ENCODE peak calls at places on chromosome 7, in nine cellular contexts. Q is brain microvascular endothelial cell; V is left ventricle myocardium inferior; H is A673; X is cardiac muscle cell; L is ovary; F is astrocyte; W is effector memory CD4-positive, alpha-beta T cell; G is DND-41. M is an unnamed sample.
A peak's percentile ranks its signal among the peaks of the same experiment; 100 is the strongest.

GRCh38 chr7:101625076-101625914 is 3.8 kb downstream of the MYL10 start:
- DNase-seq in F (peak; percentile 37), W (no peak), X (peak; percentile 43), L (no peak), H (peak; percentile 79), V (no peak), G (no peak), Q (peak; percentile 35), M (no peak)

GRCh38 chr7:48188776-48189520 is 17.7 kb downstream of the ABCA13 start:
- DNase-seq in W (no peak), L (no peak), X (peak; percentile 21), V (no peak), Q (peak; percentile 49), G (no peak), F (peak; percentile 47), H (peak; percentile 42), M (no peak)

GRCh38 chr7:44970521-44971051 is 8.2 kb downstream of the MYO1G start:
- DNase-seq in W (no peak), H (no peak), F (no peak), X (no peak), Q (no peak), L (no peak), G (no peak), V (no peak), M (peak; percentile 48)

GRCh38 chr7:96993980-96994379 is 11.4 kb upstream of the DLX6 start:
- DNase-seq in Q (no peak), F (no peak), W (no peak), X (no peak), L (no peak), H (no peak), V (no peak), G (no peak), M (no peak)

GRCh38 chr7:94277236-94277635 is 117.5 kb upstream of the COL1A2 start:
- DNase-seq in Q (peak; percentile 53), H (no peak), G (no peak), L (no peak), F (no peak), X (peak; percentile 70), V (no peak), W (no peak), M (no peak)

GRCh38 chr7:76369011-76369410 is 10.2 kb upstream of the YWHAG start:
- DNase-seq in W (no peak), F (no peak), G (no peak), V (no peak), L (no peak), H (no peak), Q (no peak), X (no peak), M (no peak)

GRCh38 chr7:82805527-82805960 is 357.1 kb downstream of the PCLO start:
- DNase-seq in X (peak; percentile 89), F (peak; percentile 94), L (no peak), V (no peak), W (no peak), Q (peak; percentile 77), G (no peak), H (peak; percentile 95), M (no peak)

GRCh38 chr7:37706807-37707206 is 23.2 kb downstream of the GPR141 start:
- DNase-seq in F (no peak), H (no peak), L (no peak), Q (no peak), W (no peak), X (no peak), V (no peak), G (no peak), M (no peak)

GRCh38 chr7:106604303-106604918 is 56.5 kb downstream of the CCDC71L start:
- DNase-seq in F (no peak), G (peak; percentile 52), X (no peak), W (peak; percentile 5), V (no peak), H (no peak), Q (no peak), L (no peak), M (no peak)

GRCh38 chr7:42236266-42237161 is 495 bp downstream of the GLI3 start:
- DNase-seq in G (peak; percentile 79), Q (peak; percentile 63), F (peak; percentile 54), V (peak; percentile 49), H (peak; percentile 84), W (no peak), X (peak; percentile 79), L (peak; percentile 84), M (peak; percentile 73)

GRCh38 chr7:113267271-113267670 is 148.9 kb upstream of the SMIM30 start:
- DNase-seq in H (no peak), L (no peak), W (no peak), V (no peak), Q (no peak), F (no peak), X (no peak), G (no peak), M (no peak)

GRCh38 chr7:1555813-1556540 is at the start of gene TMEM184A:
- DNase-seq in X (no peak), G (peak; percentile 37), L (no peak), H (no peak), Q (no peak), F (no peak), V (no peak), W (no peak), M (peak; percentile 67)

GRCh38 chr7:42763137-42763551 is 148.7 kb downstream of the C7orf25 start:
- DNase-seq in W (no peak), H (no peak), F (no peak), G (peak; percentile 28), L (no peak), V (no peak), Q (no peak), X (no peak), M (no peak)

GRCh38 chr7:27181176-27181520 is 3.9 kb downstream of the HOXA11 start:
- DNase-seq in Q (no peak), V (no peak), W (no peak), L (no peak), X (no peak), H (no peak), F (no peak), G (no peak), M (no peak)

GRCh38 chr7:90717286-90718060 is 121.4 kb downstream of the CDK14 start:
- DNase-seq in X (peak; percentile 70), Q (peak; percentile 52), V (no peak), H (no peak), G (no peak), L (no peak), W (no peak), F (peak; percentile 60), M (no peak)

GRCh38 chr7:5094641-5095040 is 49.0 kb downstream of the RBAK start:
- DNase-seq in X (no peak), V (no peak), G (no peak), H (no peak), F (no peak), W (no peak), Q (no peak), L (no peak), M (no peak)

GRCh38 chr7:116337800-116338199 is 127.5 kb downstream of the TES start:
- DNase-seq in H (no peak), G (no peak), L (no peak), F (no peak), Q (no peak), W (no peak), V (no peak), X (no peak), M (no peak)

GRCh38 chr7:106609416-106609815 is 51.5 kb downstream of the CCDC71L start:
- DNase-seq in L (no peak), V (no peak), W (no peak), F (peak; percentile 85), Q (peak; percentile 83), G (no peak), X (peak; percentile 91), H (peak; percentile 53), M (no peak)

GRCh38 chr7:73446716-73447115 is 13.1 kb downstream of the FZD9 start:
- DNase-seq in L (no peak), F (no peak), G (no peak), V (no peak), Q (no peak), X (peak; percentile 28), W (no peak), H (no peak), M (no peak)
- H3K36me3 ChIP-seq in L (no peaks in the 10 kb centered on the region), F (peaks cover 81% of the 10 kb centered on the region), G (peaks cover 100% of the 10 kb centered on the region), V (peaks cover 97% of the 10 kb centered on the region), Q (peaks cover 88% of the 10 kb centered on the region), X (peaks cover 78% of the 10 kb centered on the region), W (peaks cover 93% of the 10 kb centered on the region), H (peaks cover 98% of the 10 kb centered on the region), M (peaks cover 97% of the 10 kb centered on the region)

GRCh38 chr7:150511039-150511438 is 3.6 kb upstream of the GIMAP7 start:
- DNase-seq in H (no peak), L (no peak), G (no peak), W (no peak), F (no peak), V (no peak), X (no peak), Q (no peak), M (no peak)

GRCh38 chr7:150502519-150502918 is 12.2 kb upstream of the GIMAP7 start:
- DNase-seq in Q (no peak), G (peak; percentile 64), H (no peak), W (no peak), V (no peak), F (no peak), X (no peak), L (no peak), M (no peak)

GRCh38 chr7:150503581-150503980 is 11.1 kb upstream of the GIMAP7 start:
- DNase-seq in L (no peak), H (no peak), V (no peak), X (no peak), G (no peak), W (no peak), Q (no peak), F (no peak), M (no peak)

GRCh38 chr7:150503155-150503554 is 11.5 kb upstream of the GIMAP7 start:
- DNase-seq in V (no peak), F (no peak), X (no peak), W (no peak), Q (no peak), H (no peak), L (no peak), G (no peak), M (no peak)

GRCh38 chr7:150507947-150508602 is 6.6 kb upstream of the GIMAP7 start:
- DNase-seq in H (no peak), V (no peak), G (no peak), Q (no peak), F (no peak), L (no peak), W (no peak), X (no peak), M (no peak)
- H3K4me3 ChIP-seq in H (no peak overlapping the region), V (no peak overlapping the region), G (no peak overlapping the region), Q (no peak overlapping the region), F (no peak overlapping the region), L (no peak overlapping the region), W (no peak overlapping the region), X (no peak overlapping the region), M (no peak overlapping the region)

GRCh38 chr7:122448893-122449589 is 144.5 kb upstream of the FEZF1 start:
- DNase-seq in V (no peak), L (no peak), X (no peak), F (no peak), H (no peak), W (no peak), G (no peak), Q (no peak), M (no peak)
- H3K27ac ChIP-seq in V (no peak overlapping the region), L (no peak overlapping the region), X (no peak overlapping the region), F (no peak overlapping the region), H (no peak overlapping the region), W (no peak overlapping the region), G (no peak overlapping the region), Q (no peak overlapping the region), M (no peak overlapping the region)

GRCh38 chr7:158684329-158684728 is 20.3 kb downstream of the NCAPG2 start:
- DNase-seq in X (peak; percentile 18), V (no peak), W (no peak), Q (no peak), F (peak; percentile 30), L (no peak), G (no peak), H (no peak), M (no peak)
- H3K36me3 ChIP-seq in X (no peaks in the 10 kb centered on the region), V (peaks cover 43% of the 10 kb centered on the region), W (no peaks in the 10 kb centered on the region), Q (no peaks in the 10 kb centered on the region), F (peaks cover 20% of the 10 kb centered on the region), L (no peaks in the 10 kb centered on the region), G (peaks cover 96% of the 10 kb centered on the region), H (peaks cover 88% of the 10 kb centered on the region), M (peaks cover 3% of the 10 kb centered on the region)

M was measured in psoas muscle.